ENCODE peak calls at places on chromosomes 5 and 9, in ten cellular contexts. W, O, M, T, G, H, U, P, S and B are unnamed samples.

GRCh38 chr5:69213513-69214215 is 21.0 kb upstream of the CDK7 start:
- DNase-seq in W (no peak), O (no peak), M (no peak), T (no peak), G (no peak), H (peak; percentile 43), U (no peak), P (no peak), S (no peak), B (no peak)

GRCh38 chr9:35616681-35617459 is 1.3 kb downstream of the CD72 start:
- DNase-seq in W (peak; percentile 11), O (no peak), M (peak; percentile 46), T (peak; percentile 51), G (peak; percentile 84), H (peak; percentile 81), U (peak; percentile 59), P (peak; percentile 59), S (no peak), B (peak; percentile 83)

GRCh38 chr5:107990881-107991810 is 320.4 kb upstream of the EFNA5 start:
- DNase-seq in W (no peak), O (no peak), M (no peak), T (no peak), G (no peak), H (no peak), U (no peak), P (no peak), S (no peak), B (no peak)

GRCh38 chr9:82920154-82920553 is 142.8 kb downstream of the RASEF start:
- DNase-seq in W (no peak), O (no peak), M (no peak), T (no peak), G (no peak), H (no peak), U (no peak), P (no peak), S (no peak), B (no peak)

GRCh38 chr5:67183859-67184258 is 12.7 kb downstream of the CD180 start:
- DNase-seq in W (no peak), O (no peak), M (no peak), T (no peak), G (no peak), H (no peak), U (no peak), P (no peak), S (no peak), B (no peak)

GRCh38 chr5:1255081-1255561 is 29.9 kb downstream of the SLC6A18 start:
- DNase-seq in W (no peak), O (no peak), M (no peak), T (no peak), G (no peak), H (no peak), U (no peak), P (peak; percentile 40), S (no peak), B (no peak)

GRCh38 chr5:55852503-55852902 is 1.3 kb downstream of the IL31RA start:
- DNase-seq in W (no peak), O (no peak), M (no peak), T (no peak), G (no peak), H (no peak), U (no peak), P (no peak), S (no peak), B (no peak)

GRCh38 chr5:154756871-154757646 is 1.9 kb downstream of the LARP1 start:
- DNase-seq in W (no peak), O (no peak), M (peak; percentile 38), T (peak; percentile 71), G (peak; percentile 63), H (peak; percentile 73), U (peak; percentile 68), P (peak; percentile 16), S (peak; percentile 47), B (peak; percentile 31)

DNA sequence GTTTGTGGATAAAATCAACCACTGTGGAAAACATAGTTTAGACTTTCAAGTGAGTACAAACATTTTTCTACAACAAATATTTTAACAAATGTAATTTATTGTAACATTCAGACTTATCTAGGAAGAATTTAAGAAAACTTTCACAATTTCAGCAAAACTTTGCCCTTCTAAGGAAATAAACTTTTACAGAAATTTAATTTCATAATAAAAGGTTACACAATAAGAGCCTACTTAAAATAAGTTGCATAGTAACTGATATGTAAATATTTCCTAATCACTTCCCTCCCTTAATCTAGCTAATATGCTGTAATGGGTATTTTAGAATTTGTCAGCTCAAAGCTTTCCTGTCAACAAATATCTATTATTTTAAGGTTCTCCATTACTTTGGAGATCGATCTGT is 1899.9 kb downstream of the MAT2B start:
- DNase-seq in W (no peak), O (no peak), M (no peak), T (no peak), G (no peak), H (no peak), U (no peak), P (no peak), S (no peak), B (no peak)
- TF ChIP-seq CTCF in W (no peak), O (no peak), M (no peak), T (no peak), G (no peak), H (no peak), U (no peak), P (no peak), S (no peak), B (no peak)

GRCh38 chr5:104800440-104801048 is 1238.0 kb upstream of the NUDT12 start:
- DNase-seq in W (no peak), O (no peak), M (no peak), T (peak; percentile 21), G (no peak), H (no peak), U (no peak), P (no peak), S (no peak), B (no peak)
- TF ChIP-seq CTCF in W (peak; percentile 10), O (peak; percentile 41), M (no peak), T (peak; percentile 62), G (peak; percentile 40), H (peak; percentile 12), U (no peak), P (no peak), S (no peak), B (peak; percentile 30)

DNA sequence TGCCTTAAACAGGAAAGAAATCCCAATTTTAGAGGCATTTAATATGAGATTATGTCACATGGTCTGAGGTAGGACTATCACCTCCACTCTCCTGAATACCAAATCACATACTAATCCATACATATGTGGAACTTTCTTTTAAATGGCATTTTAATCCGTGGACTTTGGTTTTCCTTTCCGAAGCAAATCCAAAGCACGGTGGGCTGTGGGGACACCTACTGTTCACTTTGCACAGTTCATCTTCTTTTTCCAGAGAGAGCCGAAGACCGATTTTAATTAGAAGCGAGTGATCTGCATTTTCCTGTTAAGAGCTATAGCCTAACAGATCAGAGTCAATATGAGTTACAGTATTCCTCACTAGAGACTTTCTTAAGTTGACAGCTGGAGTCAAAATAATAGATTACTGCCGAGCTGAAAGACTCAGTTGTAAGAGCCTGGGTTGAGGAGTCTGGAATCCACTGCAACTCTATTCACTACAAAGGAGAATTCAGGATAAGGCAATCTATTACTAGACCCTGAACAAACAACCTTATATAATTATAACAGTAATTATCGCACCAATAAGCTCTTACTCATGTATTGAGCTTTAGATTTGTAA is 144.8 kb downstream of the TRPM6 start:
- DNase-seq in W (no peak), O (no peak), M (peak; percentile 26), T (peak; percentile 61), G (peak; percentile 14), H (peak; percentile 24), U (no peak), P (no peak), S (peak; percentile 45), B (no peak)
- TF ChIP-seq CTCF in W (peak; percentile 87), O (peak; percentile 70), M (peak; percentile 55), T (peak; percentile 96), G (peak; percentile 35), H (peak; percentile 57), U (peak; percentile 14), P (peak; percentile 42), S (peak; percentile 75), B (peak; percentile 58)

GRCh38 chr5:165805756-165806155 is 2300.3 kb downstream of the MAT2B start:
- DNase-seq in W (no peak), O (no peak), M (no peak), T (peak; percentile 47), G (no peak), H (no peak), U (no peak), P (no peak), S (peak; percentile 2), B (no peak)
- TF ChIP-seq CTCF in W (no peak), O (no peak), M (no peak), T (peak; percentile 34), G (no peak), H (no peak), U (no peak), P (no peak), S (no peak), B (no peak)

GRCh38 chr5:140178082-140178410 is 3.1 kb downstream of the CYSTM1 start:
- DNase-seq in W (no peak), O (no peak), M (no peak), T (no peak), G (no peak), H (peak; percentile 67), U (no peak), P (no peak), S (no peak), B (no peak)

GRCh38 chr5:140174014-140174413 is 974 bp upstream of the CYSTM1 start:
- DNase-seq in W (no peak), O (no peak), M (no peak), T (no peak), G (no peak), H (no peak), U (no peak), P (no peak), S (no peak), B (no peak)

GRCh38 chr5:140176028-140176382 is 1.0 kb downstream of the CYSTM1 start:
- DNase-seq in W (no peak), O (no peak), M (no peak), T (no peak), G (no peak), H (no peak), U (no peak), P (no peak), S (no peak), B (no peak)

GRCh38 chr5:140174472-140175366 is at the start of gene CYSTM1:
- DNase-seq in W (peak; percentile 86), O (peak; percentile 82), M (peak; percentile 99), T (peak; percentile 99), G (peak; percentile 96), H (peak; percentile 96), U (peak; percentile 97), P (peak; percentile 92), S (peak; percentile 97), B (peak; percentile 97)

DNA sequence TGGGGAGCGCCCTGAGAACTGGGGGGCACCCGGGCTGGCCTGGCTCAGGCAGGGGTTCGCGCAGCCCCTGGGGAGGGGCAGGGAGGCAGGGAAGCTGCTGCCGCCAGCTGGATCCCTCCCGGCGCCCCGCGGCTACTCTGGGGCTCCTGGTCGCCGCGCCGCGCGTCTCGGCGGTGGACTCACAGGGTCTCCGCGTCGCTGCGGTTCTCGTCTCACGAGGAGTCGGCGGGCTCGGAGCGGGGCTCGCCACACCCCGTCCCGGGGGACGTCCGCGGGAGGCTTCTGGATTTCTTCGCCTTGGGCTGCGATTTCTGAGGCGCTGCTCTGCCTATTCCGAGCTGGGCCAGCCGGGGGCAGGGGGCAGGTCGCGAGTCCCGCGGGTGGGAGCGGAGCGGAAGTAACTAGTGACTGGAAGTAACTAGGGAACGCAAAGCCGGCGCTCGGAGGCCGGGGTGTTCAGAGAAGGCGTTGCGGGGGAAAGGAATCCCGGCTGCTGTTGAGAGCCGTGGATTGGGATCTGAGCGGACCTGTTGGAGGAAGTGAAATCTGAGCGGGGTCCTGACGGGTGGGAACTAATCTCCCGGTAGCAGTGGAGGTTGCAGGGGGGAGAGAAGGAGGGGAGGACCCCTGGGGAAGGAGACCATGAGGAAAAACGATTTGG is 509 bp downstream of the CYSTM1 start:
- DNase-seq in W (no peak), O (no peak), M (peak; percentile 74), T (peak; percentile 87), G (peak; percentile 73), H (peak; percentile 80), U (peak; percentile 72), P (peak; percentile 32), S (peak; percentile 83), B (peak; percentile 68)
- TF ChIP-seq CTCF in W (peak; percentile 18), O (peak; percentile 12), M (no peak), T (peak; percentile 27), G (no peak), H (peak; percentile 30), U (peak; percentile 28), P (no peak), S (peak; percentile 17), B (peak; percentile 13)